ENCODE peak calls at places on chromosomes 12 and 14, in seven cellular contexts. One of them, this sample, is unnamed.

GRCh38 chr12:3930216-3930615 is 57.0 kb upstream of the PARP11 start:
- DNase-seq in ureter: no peak
- DNase-seq in GM10248: no peak
- DNase-seq in heart left ventricle: no peak
- DNase-seq in RPMI8226: no peak
- DNase-seq in GM19239: no peak
- DNase-seq in stimulated activated CD4-positive, alpha-beta T cell treated with anti-CD3 and anti-CD28 coated beads, Interleukin-2, amount 100 ng/mL, for 48 hours: no peak
- DNase-seq in this sample: no peak

GRCh38 chr14:50333010-50333409 is 20.9 kb downstream of the DMAC2L start:
- DNase-seq in GM19239: no peak
- DNase-seq in ureter: no peak
- DNase-seq in GM10248: no peak
- DNase-seq in stimulated activated CD4-positive, alpha-beta T cell treated with anti-CD3 and anti-CD28 coated beads, Interleukin-2, amount 100 ng/mL, for 48 hours: no peak
- DNase-seq in RPMI8226: no peak
- DNase-seq in heart left ventricle: peak
- DNase-seq in this sample: no peak

GRCh38 chr12:57591567-57592325 is 754 bp downstream of the PIP4K2C start:
- DNase-seq in RPMI8226: peak
- DNase-seq in ureter: peak
- DNase-seq in GM19239: no peak
- DNase-seq in heart left ventricle: no peak
- DNase-seq in stimulated activated CD4-positive, alpha-beta T cell treated with anti-CD3 and anti-CD28 coated beads, Interleukin-2, amount 100 ng/mL, for 48 hours: no peak
- DNase-seq in GM10248: no peak
- DNase-seq in this sample: peak

GRCh38 chr12:103279444-103279843 is 216.3 kb downstream of the C12orf42 start:
- DNase-seq in GM10248: peak
- DNase-seq in heart left ventricle: no peak
- DNase-seq in stimulated activated CD4-positive, alpha-beta T cell treated with anti-CD3 and anti-CD28 coated beads, Interleukin-2, amount 100 ng/mL, for 48 hours: no peak
- DNase-seq in RPMI8226: no peak
- DNase-seq in ureter: no peak
- DNase-seq in GM19239: peak
- DNase-seq in this sample: no peak

GRCh38 chr14:64912256-64912655 is 2.0 kb upstream of the CHURC1 start:
- DNase-seq in ureter: no peak
- DNase-seq in RPMI8226: no peak
- DNase-seq in stimulated activated CD4-positive, alpha-beta T cell treated with anti-CD3 and anti-CD28 coated beads, Interleukin-2, amount 100 ng/mL, for 48 hours: no peak
- DNase-seq in GM10248: no peak
- DNase-seq in heart left ventricle: no peak
- DNase-seq in GM19239: no peak
- DNase-seq in this sample: no peak

GRCh38 chr12:113113397-113113796 is 22.2 kb downstream of the RASAL1 start:
- DNase-seq in stimulated activated CD4-positive, alpha-beta T cell treated with anti-CD3 and anti-CD28 coated beads, Interleukin-2, amount 100 ng/mL, for 48 hours: no peak
- DNase-seq in ureter: no peak
- DNase-seq in GM19239: no peak
- DNase-seq in GM10248: no peak
- DNase-seq in RPMI8226: no peak
- DNase-seq in heart left ventricle: no peak
- DNase-seq in this sample: no peak

GRCh38 chr12:57089259-57090245 is 638 bp downstream of the NAB2 start:
- DNase-seq in RPMI8226: no peak
- DNase-seq in GM10248: peak
- DNase-seq in heart left ventricle: peak
- DNase-seq in stimulated activated CD4-positive, alpha-beta T cell treated with anti-CD3 and anti-CD28 coated beads, Interleukin-2, amount 100 ng/mL, for 48 hours: peak
- DNase-seq in GM19239: no peak
- DNase-seq in ureter: peak
- DNase-seq in this sample: peak

GRCh38 chr12:109621271-109621671 is 47.7 kb downstream of the MVK start:
- DNase-seq in GM19239: no peak
- DNase-seq in RPMI8226: no peak
- DNase-seq in stimulated activated CD4-positive, alpha-beta T cell treated with anti-CD3 and anti-CD28 coated beads, Interleukin-2, amount 100 ng/mL, for 48 hours: no peak
- DNase-seq in heart left ventricle: no peak
- DNase-seq in GM10248: no peak
- DNase-seq in ureter: no peak
- DNase-seq in this sample: no peak

This sample was measured in stomach.